ENCODE peak calls at places on chromosomes 13 and 19, in five cellular contexts. A is PC-9, G is K562, N is GM12878, M is astrocyte. X is an unnamed sample.

GRCh38 chr13:45541806-45542205 is 73.7 kb downstream of the ERICH6B start:
- DNase-seq in G (no peak), M (no peak), A (no peak), N (no peak), X (no peak)

GRCh38 chr13:91141619-91142061 is 205.8 kb upstream of the MIR17HG start:
- DNase-seq in A (no peak), M (no peak), N (no peak), G (no peak), X (no peak)

GRCh38 chr13:114067886-114068722 is 64.3 kb downstream of the RASA3 start:
- DNase-seq in N (no peak), A (no peak), M (no peak), G (no peak), X (no peak)

GRCh38 chr13:104586010-104586746 is 1520.0 kb upstream of the SLC10A2 start:
- DNase-seq in N (no peak), A (peak), M (peak), G (no peak), X (peak)

GRCh38 chr13:109451726-109452125 is 334.7 kb downstream of the IRS2 start:
- DNase-seq in M (no peak), N (no peak), A (no peak), G (no peak), X (no peak)

GRCh38 chr13:78045916-78046315 is 127.3 kb upstream of the EDNRB start:
- DNase-seq in N (no peak), A (no peak), G (no peak), M (no peak), X (no peak)

GRCh38 chr19:11345122-11345752 is 831 bp downstream of the TMEM205 start:
- DNase-seq in G (no peak), N (no peak), M (no peak), A (peak), X (peak)

GRCh38 chr13:97257800-97258799 is 36.0 kb downstream of the MBNL2 start:
- DNase-seq in N (peak), M (peak), A (peak), G (peak), X (peak)

GRCh38 chr19:43723588-43723987 is 7.7 kb downstream of the IRGC start:
- DNase-seq in A (no peak), G (no peak), M (no peak), N (no peak), X (peak)

GRCh38 chr13:26946675-26947342 is 186.2 kb upstream of the GPR12 start:
- DNase-seq in A (no peak), N (peak), M (peak), G (peak), X (peak)

GRCh38 chr19:3692141-3693029 is 7.9 kb downstream of the PIP5K1C start:
- DNase-seq in G (peak), N (no peak), M (no peak), A (no peak), X (no peak)

GRCh38 chr19:55220525-55220924 is 8.0 kb downstream of the TMEM86B start:
- DNase-seq in G (no peak), M (no peak), A (no peak), N (no peak), X (no peak)

GRCh38 chr19:33609353-33609752 is 12.4 kb upstream of the CHST8 start:
- DNase-seq in A (no peak), M (no peak), G (no peak), N (no peak), X (no peak)

GRCh38 chr13:64767054-64767453 is 2463.1 kb downstream of the PCDH9 start:
- DNase-seq in G (no peak), N (no peak), A (no peak), M (no peak), X (no peak)

GRCh38 chr13:23867027-23867491 is 22.1 kb downstream of the MIPEP start:
- DNase-seq in A (no peak), N (no peak), G (no peak), M (peak), X (peak)

GRCh38 chr13:113884821-113885220 is 20.9 kb upstream of the GAS6 start:
- DNase-seq in N (no peak), G (no peak), M (no peak), A (no peak), X (no peak)

GRCh38 chr13:107231941-107232340 is 664.0 kb upstream of the ARGLU1 start:
- DNase-seq in G (no peak), A (no peak), N (no peak), M (no peak), X (no peak)

GRCh38 chr19:4374451-4375163 is 25.7 kb downstream of the SH3GL1 start:
- DNase-seq in M (peak), A (peak), G (peak), N (no peak), X (peak)

GRCh38 chr13:64684685-64685431 is 2545.3 kb downstream of the PCDH9 start:
- DNase-seq in A (no peak), N (no peak), G (no peak), M (peak), X (no peak)

GRCh38 chr13:84127597-84128128 is 245.4 kb upstream of the SLITRK1 start:
- DNase-seq in A (no peak), G (no peak), M (no peak), N (no peak), X (no peak)

GRCh38 chr19:49114630-49115363 is 627 bp downstream of the LIN7B start:
- DNase-seq in M (peak), N (no peak), A (peak), G (peak), X (peak)

GRCh38 chr19:1651061-1651547 is 1.3 kb downstream of the TCF3 start:
- DNase-seq in M (no peak), G (no peak), A (no peak), N (peak), X (peak)

GRCh38 chr19:9054768-9055167 is 32.1 kb upstream of the OR1M1 start:
- DNase-seq in N (no peak), G (no peak), A (peak), M (no peak), X (no peak)

GRCh38 chr19:45368127-45368526 is 2.2 kb downstream of the ERCC2 start:
- DNase-seq in N (no peak), A (no peak), G (no peak), M (no peak), X (no peak)

GRCh38 chr13:48055712-48056111 is 18.2 kb downstream of the NUDT15 start:
- DNase-seq in G (no peak), M (no peak), A (no peak), N (no peak), X (no peak)

GRCh38 chr13:101429733-101430132 is 13.4 kb upstream of the NALCN start:
- DNase-seq in M (no peak), N (no peak), G (no peak), A (no peak), X (peak)

GRCh38 chr13:101433895-101434294 is 17.6 kb upstream of the NALCN start:
- DNase-seq in A (no peak), G (no peak), M (peak), N (no peak), X (no peak)

GRCh38 chr13:101434486-101434885 is 18.0 kb upstream of the ITGBL1 start:
- DNase-seq in N (no peak), M (peak), G (no peak), A (no peak), X (no peak)
- H2AFZ ChIP-seq in N (no peak), M (no peak), G (no peak), A (no peak), X (no peak)

DNA sequence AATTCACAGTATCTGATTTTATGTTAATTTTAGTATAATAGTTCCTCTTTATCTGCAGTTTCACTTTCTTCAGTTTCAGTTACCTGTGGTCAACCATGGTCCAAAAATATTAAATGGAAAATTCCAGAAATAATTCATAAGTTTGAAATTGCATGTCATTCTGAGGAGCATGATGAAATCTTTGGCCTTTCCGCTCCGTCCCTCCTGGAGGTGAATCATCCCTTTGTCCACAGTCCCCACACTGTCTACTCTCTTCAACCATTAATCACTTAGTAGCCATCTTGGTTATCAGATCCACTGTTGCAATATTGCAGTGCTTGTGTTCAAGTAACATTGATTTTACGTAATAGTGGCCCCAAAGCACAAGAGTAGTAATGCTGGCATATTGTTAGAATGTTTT is 26.8 kb downstream of the SLITRK6 start:
- DNase-seq in M (peak), G (no peak), A (no peak), N (no peak), X (peak)
- H2AFZ ChIP-seq in M (no peak), G (no peak), A (no peak), N (no peak), X (no peak)

DNA sequence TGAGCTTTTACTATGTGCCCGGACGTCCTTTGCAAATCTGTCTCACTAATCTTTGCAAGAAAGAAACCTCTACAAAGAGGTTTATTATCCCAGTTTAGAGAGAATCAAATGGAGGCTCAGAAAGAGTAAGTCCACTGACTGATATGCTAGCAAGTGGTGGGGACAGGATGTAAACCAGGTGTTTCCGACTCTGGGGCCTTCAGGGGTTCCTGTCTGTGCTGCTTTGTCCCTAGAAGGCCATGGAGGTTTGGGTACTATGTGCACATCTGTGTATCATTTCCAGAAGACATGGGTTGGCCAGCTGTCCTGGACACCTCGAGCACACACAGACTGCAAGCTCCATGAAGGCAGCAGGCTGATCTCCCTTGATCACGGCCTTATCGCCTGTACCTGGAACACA is 1.2 kb upstream of the KPTN start:
- DNase-seq in N (no peak), G (no peak), A (no peak), M (no peak), X (no peak)
- H2AFZ ChIP-seq in N (no peak), G (no peak), A (no peak), M (no peak), X (no peak)

GRCh38 chr13:40692946-40693345 is 26.5 kb upstream of the FOXO1 start:
- DNase-seq in G (no peak), M (peak), N (peak), A (peak), X (no peak)

GRCh38 chr13:40694426-40694825 is 28.0 kb upstream of the FOXO1 start:
- DNase-seq in M (no peak), N (no peak), G (no peak), A (no peak), X (no peak)

GRCh38 chr13:40688781-40689180 is 22.3 kb upstream of the FOXO1 start:
- DNase-seq in A (no peak), M (no peak), G (no peak), N (no peak), X (no peak)
- H2AFZ ChIP-seq in A (no peak), M (no peak), G (no peak), N (no peak), X (no peak)

GRCh38 chr19:57651654-57651996 is 17.1 kb upstream of the ZSCAN4 start:
- DNase-seq in A (no peak), M (no peak), G (no peak), N (no peak), X (no peak)
- H2AFZ ChIP-seq in A (peak), M (no peak), G (no peak), N (no peak), X (no peak)

GRCh38 chr13:50422181-50423148 is 407.2 kb downstream of the KCNRG start:
- DNase-seq in A (no peak), M (no peak), G (peak), N (no peak), X (no peak)
- H2AFZ ChIP-seq in A (no peak), M (no peak), G (peak), N (no peak), X (no peak)

GRCh38 chr13:43861863-43862262 is 17.7 kb downstream of the CCDC122 start:
- DNase-seq in G (no peak), M (no peak), N (no peak), A (no peak), X (no peak)
- H2AFZ ChIP-seq in G (no peak), M (no peak), N (no peak), A (no peak), X (no peak)

X was measured in fibroblast of lung.